ENCODE peak calls at places on chromosome 14, in five cellular contexts. F, T, P, N and D are unnamed samples.

GRCh38 chr14:92686763-92687427 is 61.5 kb downstream of the LGMN start:
- DNase-seq in N (peak), T (peak), P (peak), F (peak), D (peak)

GRCh38 chr14:74641581-74641980 is 29.5 kb upstream of the LTBP2 start:
- DNase-seq in N (no peak), T (no peak), F (no peak), P (no peak), D (no peak)

GRCh38 chr14:95486875-95487668 is 29.4 kb downstream of the SYNE3 start:
- DNase-seq in F (no peak), P (no peak), T (no peak), N (no peak), D (no peak)

GRCh38 chr14:86824167-86824566 is 1168.8 kb downstream of the GALC start:
- DNase-seq in F (no peak), P (no peak), N (no peak), T (no peak), D (no peak)

GRCh38 chr14:85483037-85483436 is 46.9 kb upstream of the FLRT2 start:
- DNase-seq in F (no peak), T (no peak), N (no peak), P (no peak), D (no peak)

GRCh38 chr14:65224799-65225198 is 122.5 kb upstream of the MAX start:
- DNase-seq in N (no peak), P (no peak), F (no peak), T (no peak), D (peak)

GRCh38 chr14:91924871-91925726 is 22.4 kb downstream of the FBLN5 start:
- DNase-seq in N (peak), F (no peak), P (no peak), T (no peak), D (no peak)

GRCh38 chr14:51869426-51870113 is 9.2 kb downstream of the GNG2 start:
- DNase-seq in N (no peak), T (peak), P (no peak), F (no peak), D (no peak)

GRCh38 chr14:32473476-32473875 is 144.4 kb downstream of the AKAP6 start:
- DNase-seq in N (peak), F (no peak), P (peak), T (no peak), D (peak)

GRCh38 chr14:64707661-64708060 is 3.4 kb downstream of the PLEKHG3 start:
- DNase-seq in P (no peak), N (peak), F (peak), T (no peak), D (no peak)

GRCh38 chr14:85619866-85620265 is 89.9 kb downstream of the FLRT2 start:
- DNase-seq in P (no peak), N (no peak), T (no peak), F (peak), D (no peak)

GRCh38 chr14:74612346-74613021 is 447 bp upstream of the LTBP2 start:
- DNase-seq in F (peak), P (peak), N (peak), T (peak), D (no peak)

GRCh38 chr14:35808076-35808657 is 928 bp downstream of the RALGAPA1 start:
- DNase-seq in N (peak), P (peak), T (no peak), F (no peak), D (no peak)

GRCh38 chr14:99420711-99421110 is 59.9 kb downstream of the SETD3 start:
- DNase-seq in F (no peak), P (no peak), T (no peak), N (no peak), D (no peak)

GRCh38 chr14:55026441-55026792 is 482 bp downstream of the WDHD1 start:
- DNase-seq in N (no peak), F (no peak), T (no peak), P (no peak), D (no peak)

GRCh38 chr14:94771906-94772468 is 2.1 kb upstream of the GSC start:
- DNase-seq in F (no peak), T (no peak), N (no peak), P (no peak), D (no peak)

GRCh38 chr14:88002421-88002820 is 2.5 kb upstream of the GPR65 start:
- DNase-seq in P (no peak), F (no peak), N (no peak), T (no peak), D (no peak)

GRCh38 chr14:66974397-66975025 is 214.7 kb upstream of the GARIN2 start:
- DNase-seq in P (no peak), T (no peak), F (peak), N (peak), D (no peak)

GRCh38 chr14:79256311-79256879 is 954.9 kb downstream of the DIO2 start:
- DNase-seq in N (no peak), P (no peak), T (no peak), F (no peak), D (no peak)

GRCh38 chr14:103735022-103735421 is 19.4 kb downstream of the ZFYVE21 start:
- DNase-seq in P (no peak), T (no peak), F (no peak), N (no peak), D (peak)

GRCh38 chr14:91357272-91357671 is 60.3 kb downstream of the CCDC88C start:
- DNase-seq in P (no peak), T (no peak), F (no peak), N (no peak), D (no peak)

GRCh38 chr14:65210118-65210826 is 108.0 kb upstream of the MAX start:
- DNase-seq in N (peak), P (no peak), T (no peak), F (peak), D (no peak)

GRCh38 chr14:52089208-52089607 is 20.3 kb upstream of the NID2 start:
- DNase-seq in F (no peak), P (no peak), T (no peak), N (no peak), D (no peak)

GRCh38 chr14:96804821-96805374 is 7.7 kb downstream of the VRK1 start:
- DNase-seq in N (no peak), P (no peak), F (peak), T (no peak), D (no peak)

GRCh38 chr14:64089920-64090319 is 204.3 kb downstream of the ESR2 start:
- DNase-seq in N (no peak), T (no peak), P (no peak), F (peak), D (no peak)

GRCh38 chr14:93587330-93587729 is 156.6 kb downstream of the UNC79 start:
- DNase-seq in P (no peak), N (no peak), F (no peak), T (no peak), D (no peak)

GRCh38 chr14:69684461-69685183 is 73.2 kb downstream of the SUSD6 start:
- DNase-seq in F (no peak), T (no peak), P (no peak), N (peak), D (no peak)

DNA sequence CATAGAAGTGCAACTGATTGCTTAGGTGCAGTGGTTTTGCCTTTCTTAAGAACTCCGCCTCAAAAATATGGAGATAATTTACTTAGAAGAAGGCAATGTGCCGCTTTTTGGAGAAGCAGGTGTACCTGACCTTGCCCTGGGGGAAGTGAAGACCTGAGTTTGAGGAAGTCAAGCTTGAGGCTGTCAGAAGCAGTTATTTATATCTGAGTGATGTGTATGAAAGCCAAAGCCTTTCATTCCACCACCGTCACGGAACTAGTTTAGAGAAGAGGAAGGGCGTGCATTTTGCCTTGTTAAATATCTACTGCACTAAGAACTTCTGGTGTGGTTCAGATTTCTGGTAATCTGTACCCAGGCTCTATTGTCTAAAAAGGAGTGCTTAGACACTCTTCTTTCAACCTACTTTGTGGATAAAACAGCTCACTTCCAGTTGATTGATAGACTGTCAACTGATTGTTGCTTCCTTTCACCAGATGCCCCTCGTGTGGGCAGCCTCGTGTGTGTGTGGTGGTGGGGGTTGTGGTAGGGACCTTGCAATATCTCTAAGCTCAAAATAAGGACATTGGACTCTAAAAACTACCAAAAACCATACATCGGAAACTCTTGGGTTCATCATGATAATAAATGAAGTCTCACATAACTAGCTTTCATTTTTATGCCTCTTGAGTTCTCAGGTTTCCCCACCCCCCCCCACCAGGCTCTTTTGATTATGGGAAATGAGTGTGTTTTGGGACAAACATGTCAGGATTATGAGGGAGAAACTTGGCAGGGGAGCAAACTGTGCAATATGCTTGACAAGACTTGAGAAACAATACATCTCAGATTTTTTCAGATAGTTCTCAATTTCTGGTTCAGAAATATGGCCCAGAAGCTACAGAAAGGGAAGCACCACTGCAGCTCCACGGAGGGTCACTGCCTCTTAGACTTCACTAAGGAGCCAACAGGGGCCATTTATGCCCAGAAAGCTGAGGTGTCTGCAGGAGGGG is 78.6 kb downstream of the ARF6 start:
- DNase-seq in N (no peak), F (peak), T (peak), P (no peak), D (no peak)
- H3K27ac ChIP-seq in N (peak), F (peak), T (peak), P (peak), D (peak)

DNA sequence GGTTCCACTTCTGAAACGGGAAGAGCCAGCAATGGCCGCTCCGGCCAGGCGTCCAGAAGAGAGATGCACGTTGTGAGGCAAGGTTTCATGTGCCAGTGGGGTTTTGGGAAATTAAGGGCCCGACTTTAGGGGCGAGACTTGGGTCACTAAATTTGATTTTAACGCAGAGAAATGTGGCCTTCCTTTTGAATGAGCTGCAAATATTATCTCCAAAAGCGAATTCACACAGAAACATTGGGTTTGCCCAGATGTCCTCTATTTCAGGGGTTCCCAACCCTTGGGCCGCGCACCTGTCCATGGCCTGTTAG is 2.3 kb upstream of the RNASE4 start:
- DNase-seq in P (no peak), F (no peak), N (no peak), T (no peak), D (no peak)
- TF ChIP-seq CTCF in P (no peak), F (no peak), N (no peak), T (no peak), D (no peak)

GRCh38 chr14:50774542-50775267 is 56.3 kb downstream of the NIN start:
- DNase-seq in T (no peak), N (no peak), F (peak), P (peak), D (no peak)
- H3K4me3 ChIP-seq in T (no peak), N (no peak), F (no peak), P (no peak), D (no peak)

GRCh38 chr14:23469127-23469905 is at the start of gene NGDN:
- DNase-seq in P (peak), N (peak), T (peak), F (peak), D (peak)
- H3K27ac ChIP-seq in P (peak), N (peak), T (peak), F (peak), D (peak)

GRCh38 chr14:59022144-59022543 is 166.3 kb upstream of the DAAM1 start:
- DNase-seq in P (no peak), F (no peak), N (no peak), T (no peak), D (no peak)

GRCh38 chr14:59018978-59019377 is 169.5 kb upstream of the DAAM1 start:
- DNase-seq in P (no peak), T (no peak), F (peak), N (no peak), D (no peak)

GRCh38 chr14:59018460-59018859 is 170.0 kb upstream of the DAAM1 start:
- DNase-seq in N (no peak), F (no peak), T (no peak), P (no peak), D (no peak)

GRCh38 chr14:59017285-59017965 is 171.0 kb upstream of the DAAM1 start:
- DNase-seq in P (no peak), N (no peak), T (no peak), F (no peak), D (no peak)

GRCh38 chr14:59020382-59020781 is 168.1 kb upstream of the DAAM1 start:
- DNase-seq in T (no peak), F (peak), P (no peak), N (peak), D (no peak)
- TF ChIP-seq CTCF in T (no peak), F (peak), P (no peak), N (peak), D (peak)

DNA sequence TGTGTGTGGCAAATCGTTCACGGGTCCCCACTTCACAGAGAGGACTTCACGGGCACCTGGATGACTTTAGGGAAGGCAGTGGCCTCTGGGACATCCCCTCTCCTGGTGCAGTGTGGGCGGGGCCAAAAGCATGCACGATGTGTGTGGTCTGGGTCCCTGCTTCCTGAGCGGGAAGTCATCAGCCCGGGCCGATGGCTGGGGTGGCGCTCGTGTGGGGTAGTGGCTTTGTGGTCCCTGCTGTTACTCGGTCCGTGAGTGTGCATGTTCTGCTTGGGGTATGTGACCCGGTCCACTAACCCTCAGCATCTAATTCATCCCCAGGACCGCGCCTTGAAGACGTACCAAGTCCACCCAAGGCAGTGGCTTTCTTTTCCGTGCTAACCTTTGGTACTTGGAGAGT is 142.5 kb upstream of the RTL1 start:
- DNase-seq in N (no peak), F (no peak), P (no peak), T (no peak), D (no peak)
- H3K4me3 ChIP-seq in N (no peak), F (no peak), P (no peak), T (no peak), D (no peak)

GRCh38 chr14:76909266-76909665 is 83.1 kb downstream of the LRRC74A start:
- DNase-seq in T (no peak), N (no peak), F (no peak), P (no peak), D (no peak)
- H3K27ac ChIP-seq in T (no peak), N (no peak), F (no peak), P (no peak), D (no peak)